ENCODE peak calls at places on chromosomes 6 and 20, in four cellular contexts. Z is CD8-positive, alpha-beta T cell; S is OCI-LY7; E is left ventricle myocardium inferior. C is an unnamed sample.

GRCh38 chr6:40623178-40623577 is 36.0 kb upstream of the LRFN2 start:
- DNase-seq in Z (no peak), E (no peak), S (no peak), C (no peak)

GRCh38 chr6:33933101-33933500 is 129.3 kb upstream of the MLN start:
- DNase-seq in E (no peak), Z (no peak), S (no peak), C (no peak)

GRCh38 chr6:766625-767024 is 73.7 kb upstream of the EXOC2 start:
- DNase-seq in S (no peak), Z (no peak), E (no peak), C (peak; percentile 15)

GRCh38 chr6:164108869-164109769 is 694.6 kb downstream of the QKI start:
- DNase-seq in E (peak; percentile 91), S (no peak), Z (no peak), C (peak; percentile 45)

GRCh38 chr6:24720131-24720603 is 1.2 kb upstream of the C6orf62 start:
- DNase-seq in S (peak; percentile 77), E (peak; percentile 64), Z (peak; percentile 79), C (peak; percentile 58)

GRCh38 chr6:105786890-105787655 is 299.1 kb upstream of the PRDM1 start:
- DNase-seq in E (no peak), Z (no peak), S (no peak), C (no peak)

GRCh38 chr6:127177030-127177928 is 58.8 kb downstream of the RSPO3 start:
- DNase-seq in E (no peak), S (no peak), Z (no peak), C (peak; percentile 96)

GRCh38 chr6:4776967-4777925 is 1.0 kb downstream of the CDYL start:
- DNase-seq in S (peak; percentile 72), Z (peak; percentile 12), E (no peak), C (peak; percentile 27)

GRCh38 chr6:137218917-137219663 is at the start of gene IFNGR1:
- DNase-seq in Z (peak; percentile 96), E (peak; percentile 98), S (peak; percentile 93), C (peak; percentile 85)

GRCh38 chr6:36821581-36822335 is 17.5 kb downstream of the CPNE5 start:
- DNase-seq in Z (no peak), S (no peak), E (no peak), C (no peak)

GRCh38 chr6:147390909-147391536 is 117.5 kb upstream of the SAMD5 start:
- DNase-seq in Z (no peak), E (no peak), S (peak; percentile 25), C (peak; percentile 12)

GRCh38 chr6:111759413-111759835 is 113.8 kb downstream of the FYN start:
- DNase-seq in E (no peak), S (no peak), Z (peak; percentile 58), C (no peak)

GRCh38 chr6:159693128-159693893 is at the start of gene SOD2:
- DNase-seq in S (peak; percentile 92), Z (peak; percentile 81), E (peak; percentile 87), C (peak; percentile 78)

GRCh38 chr6:85192186-85192585 is 257.7 kb upstream of the NT5E start:
- DNase-seq in Z (no peak), E (no peak), S (no peak), C (peak; percentile 78)

GRCh38 chr20:57005146-57005933 is 261.1 kb downstream of the BMP7 start:
- DNase-seq in E (no peak), Z (no peak), S (no peak), C (no peak)

GRCh38 chr20:57007171-57007540 is 259.3 kb downstream of the BMP7 start:
- DNase-seq in E (no peak), S (peak; percentile 50), Z (no peak), C (no peak)

GRCh38 chr20:57004416-57004815 is 262.0 kb downstream of the BMP7 start:
- DNase-seq in S (no peak), Z (no peak), E (no peak), C (no peak)

GRCh38 chr20:57008217-57008616 is 258.2 kb downstream of the BMP7 start:
- DNase-seq in E (no peak), S (no peak), Z (no peak), C (peak; percentile 34)

DNA sequence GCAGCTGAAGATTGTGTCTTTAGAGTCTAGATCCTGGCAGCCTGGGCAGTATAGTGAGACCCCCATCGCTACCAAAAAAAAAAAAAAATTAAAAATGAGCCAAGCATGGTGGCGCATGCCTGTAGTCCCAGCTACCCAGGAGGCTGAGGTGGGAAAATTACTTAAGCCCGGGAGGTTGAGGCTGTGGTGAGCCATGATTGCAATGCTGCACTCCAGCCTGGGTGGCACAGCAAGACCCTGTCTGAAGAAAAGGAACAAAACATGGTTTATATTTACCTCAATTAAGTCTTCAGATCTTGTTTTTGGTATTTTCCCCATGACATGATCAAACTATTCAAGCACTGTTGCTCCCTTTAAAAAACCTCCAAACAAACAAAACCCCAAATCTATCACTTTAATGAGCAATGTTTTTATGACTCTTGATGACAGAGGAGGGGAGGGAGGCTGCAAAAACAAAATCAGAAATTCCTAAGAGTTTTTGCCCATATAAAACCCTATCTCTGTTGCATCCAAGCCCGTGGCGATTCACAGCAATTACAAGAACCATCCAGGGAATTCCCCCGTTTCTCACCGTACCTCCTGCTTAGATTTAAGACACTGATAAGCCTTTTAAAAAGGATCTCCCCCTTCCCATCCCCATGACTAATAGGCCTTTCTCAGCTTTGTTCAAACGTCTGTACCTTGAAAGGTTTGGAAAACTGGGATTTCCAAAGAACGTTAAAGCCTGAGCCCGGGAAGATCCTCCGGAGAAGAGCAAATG is 259.9 kb downstream of the BMP7 start:
- DNase-seq in Z (no peak), E (no peak), S (no peak), C (peak; percentile 23)
- H3K4me3 ChIP-seq in Z (no peak overlapping the region), E (no peak overlapping the region), S (no peak overlapping the region), C (no peak overlapping the region)

GRCh38 chr6:161437851-161438250 is 164.0 kb upstream of the AGPAT4 start:
- DNase-seq in Z (no peak), S (no peak), E (no peak), C (no peak)

GRCh38 chr6:161438430-161439030 is 164.7 kb upstream of the AGPAT4 start:
- DNase-seq in E (no peak), S (no peak), Z (no peak), C (no peak)

GRCh38 chr6:161436106-161436876 is 162.4 kb upstream of the AGPAT4 start:
- DNase-seq in S (no peak), E (no peak), Z (no peak), C (no peak)

GRCh38 chr6:161440299-161440698 is 166.4 kb upstream of the AGPAT4 start:
- DNase-seq in S (no peak), Z (no peak), E (no peak), C (no peak)

DNA sequence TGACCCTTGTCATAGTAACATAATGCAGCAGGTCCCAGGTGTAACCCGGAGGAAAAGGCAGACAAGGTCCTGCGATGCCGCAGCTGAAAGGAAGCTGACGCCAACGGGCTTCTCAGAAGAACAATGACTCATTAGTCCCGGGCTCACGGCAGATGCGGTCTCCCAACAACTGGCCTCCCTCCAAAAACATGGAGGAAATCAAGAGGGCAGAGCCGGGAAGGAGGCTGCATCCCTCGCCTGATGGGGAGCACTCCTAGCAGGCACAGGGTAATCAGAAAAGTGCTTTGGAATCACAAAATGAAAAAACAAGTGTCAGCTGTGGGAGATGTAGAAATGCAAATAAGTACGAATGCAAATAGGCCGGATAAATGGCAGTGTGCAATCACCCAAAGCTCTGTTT is 165.2 kb upstream of the AGPAT4 start:
- DNase-seq in Z (no peak), E (peak; percentile 59), S (no peak), C (peak; percentile 93)
- H3K4me3 ChIP-seq in Z (no peak overlapping the region), E (peak overlapping the region; percentile 54), S (no peak overlapping the region), C (peak overlapping the region; percentile 7)

GRCh38 chr6:118581489-118581959 is 33.4 kb downstream of the PLN start:
- DNase-seq in S (no peak), E (no peak), Z (no peak), C (peak; percentile 73)
- H3K4me3 ChIP-seq in S (no peak overlapping the region), E (no peak overlapping the region), Z (no peak overlapping the region), C (no peak overlapping the region)

DNA sequence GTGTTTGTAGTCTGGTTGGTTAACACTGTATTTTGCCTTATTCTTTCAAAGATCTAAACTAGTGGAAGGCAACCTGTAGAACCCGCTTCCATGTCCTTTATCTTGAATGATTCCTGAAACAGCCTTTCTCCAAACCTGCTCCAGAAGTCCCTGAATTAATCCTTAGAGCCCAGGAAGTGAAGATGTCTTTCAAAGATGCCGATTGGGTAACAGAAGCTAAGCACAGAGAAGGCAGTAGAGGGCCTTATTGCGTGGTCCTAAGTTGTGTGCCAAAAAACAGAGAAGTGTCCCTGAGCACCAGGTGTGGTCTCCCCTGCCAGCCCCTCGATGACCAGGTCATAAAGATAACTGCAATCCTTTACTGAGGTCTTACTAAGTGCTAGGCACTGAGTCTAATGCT is 19.1 kb upstream of the ZSCAN16 start:
- DNase-seq in Z (no peak), E (no peak), S (peak; percentile 56), C (no peak)
- H3K4me3 ChIP-seq in Z (peak overlapping the region; percentile 73), E (peak overlapping the region; percentile 87), S (peak overlapping the region; percentile 71), C (peak overlapping the region; percentile 77)

GRCh38 chr20:61193164-61193563 is 58.9 kb upstream of the CDH4 start:
- DNase-seq in S (no peak), Z (no peak), E (no peak), C (no peak)
- H3K4me3 ChIP-seq in S (no peak overlapping the region), Z (no peak overlapping the region), E (no peak overlapping the region), C (no peak overlapping the region)

GRCh38 chr20:3904224-3904623 is 15.0 kb downstream of the PANK2 start:
- DNase-seq in S (no peak), Z (no peak), E (no peak), C (no peak)
- H3K4me3 ChIP-seq in S (no peak overlapping the region), Z (no peak overlapping the region), E (no peak overlapping the region), C (no peak overlapping the region)

GRCh38 chr20:53940883-53941546 is 129.4 kb downstream of the BCAS1 start:
- DNase-seq in Z (no peak), E (peak; percentile 37), S (peak; percentile 44), C (peak; percentile 94)

GRCh38 chr20:53939554-53940355 is 130.6 kb downstream of the BCAS1 start:
- DNase-seq in Z (peak; percentile 62), S (peak; percentile 97), E (peak; percentile 94), C (peak; percentile 96)

GRCh38 chr20:53941680-53942079 is 128.7 kb downstream of the BCAS1 start:
- DNase-seq in Z (no peak), S (no peak), E (no peak), C (no peak)

GRCh38 chr20:53938739-53939138 is 131.7 kb downstream of the BCAS1 start:
- DNase-seq in Z (no peak), S (no peak), E (no peak), C (no peak)

DNA sequence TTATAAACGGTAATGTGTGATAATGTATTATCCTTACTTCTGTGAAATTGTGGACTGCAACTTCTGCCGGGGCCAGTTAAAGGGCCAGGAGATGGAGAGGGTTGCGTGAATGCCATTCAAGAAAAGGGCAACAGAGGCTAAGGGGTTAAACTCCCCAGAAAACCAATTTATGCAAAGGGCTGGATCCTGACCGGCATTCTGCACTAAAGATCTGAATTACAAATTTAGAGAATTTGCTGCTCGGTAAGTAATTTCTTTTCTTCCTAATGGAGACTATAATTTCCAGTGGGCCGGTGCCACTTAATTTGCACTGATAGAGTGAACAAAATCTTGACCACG is 130.1 kb downstream of the BCAS1 start:
- DNase-seq in E (no peak), Z (no peak), S (no peak), C (no peak)
- H3K4me3 ChIP-seq in E (peak overlapping the region; percentile 29), Z (no peak overlapping the region), S (peak overlapping the region; percentile 62), C (no peak overlapping the region)

C was measured in AG10803.